ENCODE peak calls at places on chromosomes 16 and 17, in seven cellular contexts. K is H9; V is IMR-90; U is CD8-positive, alpha-beta T cell; Y is thoracic aorta; X is HCT116; A is left ventricle myocardium inferior. Q is an unnamed sample.

GRCh38 chr16:31484491-31485171 is 1.7 kb downstream of the SLC5A2 start:
- DNase-seq in K (peak), V (no peak), U (no peak), Y (no peak), X (no peak), A (no peak), Q (peak)

GRCh38 chr17:7241783-7242716 is at the start of gene GABARAP:
- DNase-seq in K (peak), V (peak), U (peak), Y (peak), X (peak), A (peak), Q (peak)

GRCh38 chr17:50201226-50201854 is at the start of gene COL1A1:
- DNase-seq in K (peak), V (peak), U (no peak), Y (peak), X (no peak), A (peak), Q (no peak)

GRCh38 chr16:21613361-21613760 is 14.0 kb downstream of the METTL9 start:
- DNase-seq in K (no peak), V (no peak), U (no peak), Y (no peak), X (no peak), A (no peak), Q (no peak)

GRCh38 chr17:19904412-19904811 is 36.7 kb upstream of the ULK2 start:
- DNase-seq in K (no peak), V (peak), U (no peak), Y (no peak), X (no peak), A (no peak), Q (no peak)

GRCh38 chr17:75059369-75060345 is 12.6 kb downstream of the KCTD2 start:
- DNase-seq in K (no peak), V (peak), U (no peak), Y (no peak), X (no peak), A (peak), Q (no peak)

GRCh38 chr17:48553190-48553547 is 8.3 kb upstream of the HOXB2 start:
- DNase-seq in K (no peak), V (no peak), U (no peak), Y (no peak), X (no peak), A (no peak), Q (no peak)

GRCh38 chr17:83076930-83077329 is 2.5 kb upstream of the METRNL start:
- DNase-seq in K (no peak), V (no peak), U (no peak), Y (no peak), X (no peak), A (no peak), Q (no peak)

GRCh38 chr17:3949418-3949817 is 14.8 kb downstream of the ATP2A3 start:
- DNase-seq in K (no peak), V (no peak), U (no peak), Y (no peak), X (no peak), A (no peak), Q (no peak)

GRCh38 chr16:84482001-84482891 is 22.2 kb downstream of the MEAK7 start:
- DNase-seq in K (no peak), V (no peak), U (no peak), Y (no peak), X (no peak), A (no peak), Q (no peak)

GRCh38 chr16:28295213-28295612 is 2.9 kb downstream of the SBK1 start:
- DNase-seq in K (no peak), V (no peak), U (no peak), Y (no peak), X (no peak), A (no peak), Q (no peak)

GRCh38 chr17:74736423-74737298 is at the start of gene RAB37:
- DNase-seq in K (peak), V (no peak), U (no peak), Y (no peak), X (peak), A (peak), Q (peak)

GRCh38 chr16:70556063-70556462 is 32.4 kb downstream of the SF3B3 start:
- DNase-seq in K (no peak), V (no peak), U (no peak), Y (no peak), X (no peak), A (no peak), Q (no peak)

GRCh38 chr16:21702259-21702658 is 38.5 kb downstream of the OTOA start:
- DNase-seq in K (no peak), V (no peak), U (no peak), Y (no peak), X (no peak), A (no peak), Q (no peak)

GRCh38 chr17:49741009-49741691 is 22.8 kb downstream of the FAM117A start:
- DNase-seq in K (no peak), V (peak), U (no peak), Y (no peak), X (no peak), A (no peak), Q (no peak)

GRCh38 chr16:31477220-31478216 is 5.4 kb upstream of the SLC5A2 start:
- DNase-seq in K (peak), V (no peak), U (no peak), Y (no peak), X (no peak), A (no peak), Q (peak)

GRCh38 chr17:48074322-48075054 is 26.3 kb downstream of the NFE2L1 start:
- DNase-seq in K (peak), V (peak), U (peak), Y (peak), X (peak), A (peak), Q (peak)

GRCh38 chr16:22641030-22641671 is 130.5 kb downstream of the NPIPB5 start:
- DNase-seq in K (peak), V (peak), U (no peak), Y (no peak), X (peak), A (no peak), Q (peak)

GRCh38 chr16:67930678-67931211 is 917 bp downstream of the CTRL start:
- DNase-seq in K (no peak), V (no peak), U (no peak), Y (no peak), X (no peak), A (no peak), Q (no peak)

GRCh38 chr17:49969134-49969759 is at the start of gene DLX4:
- DNase-seq in K (peak), V (no peak), U (peak), Y (no peak), X (no peak), A (no peak), Q (no peak)

GRCh38 chr16:67163164-67163902 is 1.2 kb upstream of the HSF4 start:
- DNase-seq in K (no peak), V (peak), U (no peak), Y (no peak), X (no peak), A (peak), Q (no peak)

GRCh38 chr17:48011405-48012150 is 26.0 kb downstream of the COPZ2 start:
- DNase-seq in K (peak), V (peak), U (no peak), Y (no peak), X (peak), A (no peak), Q (peak)

DNA sequence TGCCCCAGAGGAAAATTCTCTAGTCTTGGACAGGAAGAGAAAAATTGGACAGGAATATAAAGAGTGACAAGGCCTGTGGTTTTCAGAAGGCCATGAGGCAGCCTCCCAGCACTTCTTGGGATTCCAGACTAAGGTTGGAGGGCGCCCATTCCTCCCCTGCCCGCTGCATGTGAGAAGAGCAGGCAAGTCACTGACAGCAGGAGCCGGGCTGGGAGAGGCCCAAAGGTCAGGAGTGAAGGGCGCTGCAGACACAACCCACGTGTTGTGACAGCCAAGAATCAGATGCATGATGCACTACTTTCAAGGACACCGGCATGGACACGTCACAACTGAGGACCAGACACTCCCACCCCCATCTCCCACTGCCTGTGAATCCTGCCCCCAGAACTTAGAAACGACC is 256.7 kb downstream of the CBLN1 start:
- DNase-seq in K (no peak), V (no peak), U (no peak), Y (no peak), X (no peak), A (no peak), Q (no peak)
- TF ChIP-seq CTCF in K (no peak), V (no peak), U (no peak), Y (no peak), X (no peak), A (no peak), Q (no peak)

DNA sequence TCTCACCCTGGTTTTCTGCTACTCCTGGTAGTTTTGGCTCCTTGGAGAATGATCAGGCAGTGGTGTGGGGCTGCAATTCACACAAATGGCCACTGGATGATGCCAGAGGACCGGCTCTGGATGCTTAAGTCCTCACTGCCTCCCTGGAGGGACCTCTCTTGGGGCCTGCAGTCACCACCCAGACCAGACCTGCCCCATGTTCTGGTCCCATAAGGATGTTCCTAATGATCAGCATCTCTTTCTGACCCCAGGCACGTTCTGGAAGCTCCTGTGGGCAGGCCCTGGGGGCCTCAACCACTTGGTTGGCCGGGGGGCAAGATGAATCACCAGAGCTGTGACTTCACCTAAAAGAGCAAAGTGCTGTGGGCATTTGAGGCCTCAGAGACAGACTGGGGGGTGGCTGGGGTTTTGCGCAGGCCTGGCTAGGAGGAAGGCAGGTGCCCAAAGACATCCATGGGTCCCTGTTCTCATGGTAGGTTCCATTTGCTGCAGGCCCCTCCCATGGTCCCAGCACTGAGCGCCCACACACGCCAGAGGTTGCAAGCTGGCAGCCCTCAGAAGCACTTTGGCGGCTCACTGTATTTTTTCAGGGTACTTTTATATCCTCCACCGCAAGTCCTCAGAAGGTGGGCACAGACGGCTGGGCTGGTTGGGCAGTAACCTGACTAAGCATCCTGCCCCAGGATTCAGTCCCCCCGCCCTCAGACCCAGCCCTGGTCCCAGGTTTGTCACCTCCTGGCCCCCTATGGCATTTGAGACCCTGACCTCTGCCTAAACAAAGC is 53.2 kb downstream of the NT5M start:
- DNase-seq in K (peak), V (peak), U (peak), Y (peak), X (peak), A (peak), Q (peak)
- TF ChIP-seq CTCF in K (peak), V (peak), U (peak), Y (peak), X (peak), A (peak), Q (peak)

DNA sequence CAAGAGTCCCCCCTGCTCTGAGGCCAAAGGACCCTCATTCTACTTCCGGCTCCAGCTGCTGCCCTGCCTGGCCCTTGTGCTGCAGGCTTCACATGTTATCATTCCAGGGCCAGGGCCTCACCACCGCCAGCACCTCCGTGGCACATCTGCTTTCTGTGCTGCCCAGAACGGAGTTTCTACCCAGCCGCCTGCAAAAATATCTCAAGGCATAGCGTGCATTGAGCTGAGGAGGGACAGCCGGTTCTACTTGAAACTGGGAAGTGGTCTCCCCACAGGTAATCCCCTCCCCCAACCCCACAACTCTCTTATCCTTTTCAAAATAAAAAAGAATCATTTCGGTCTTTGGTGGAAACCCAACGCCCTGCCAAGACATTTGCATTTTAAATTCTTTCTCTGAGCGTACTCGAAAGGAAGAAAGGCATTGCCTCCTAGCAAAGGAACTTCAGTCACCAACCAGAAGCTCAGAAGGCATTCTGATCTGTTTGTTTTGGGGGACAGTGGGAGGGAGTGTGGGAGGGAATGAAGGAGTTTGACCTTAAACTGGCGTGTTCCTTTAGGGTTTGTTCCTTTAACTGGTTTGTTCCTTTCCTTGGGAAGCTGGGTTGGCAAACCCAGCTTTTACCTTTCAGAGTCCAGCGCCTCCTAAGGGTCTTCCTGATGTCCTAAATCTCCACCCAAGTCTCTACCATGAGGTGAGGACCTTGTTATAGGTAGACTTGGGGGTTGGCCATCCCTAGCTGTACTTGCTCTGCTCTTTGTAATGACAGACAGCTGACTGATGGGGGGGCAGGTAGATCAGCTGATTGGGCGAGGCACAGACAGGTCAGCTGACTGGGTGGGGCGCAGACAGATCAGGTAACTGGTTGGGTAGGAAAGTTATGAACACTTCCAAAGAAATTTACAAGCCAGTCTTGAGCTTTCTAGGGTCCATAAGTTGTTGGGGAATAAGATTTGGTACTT is 33.4 kb upstream of the PIK3R6 start:
- DNase-seq in K (peak), V (no peak), U (no peak), Y (no peak), X (no peak), A (no peak), Q (no peak)
- TF ChIP-seq CTCF in K (peak), V (no peak), U (no peak), Y (no peak), X (no peak), A (no peak), Q (no peak)

DNA sequence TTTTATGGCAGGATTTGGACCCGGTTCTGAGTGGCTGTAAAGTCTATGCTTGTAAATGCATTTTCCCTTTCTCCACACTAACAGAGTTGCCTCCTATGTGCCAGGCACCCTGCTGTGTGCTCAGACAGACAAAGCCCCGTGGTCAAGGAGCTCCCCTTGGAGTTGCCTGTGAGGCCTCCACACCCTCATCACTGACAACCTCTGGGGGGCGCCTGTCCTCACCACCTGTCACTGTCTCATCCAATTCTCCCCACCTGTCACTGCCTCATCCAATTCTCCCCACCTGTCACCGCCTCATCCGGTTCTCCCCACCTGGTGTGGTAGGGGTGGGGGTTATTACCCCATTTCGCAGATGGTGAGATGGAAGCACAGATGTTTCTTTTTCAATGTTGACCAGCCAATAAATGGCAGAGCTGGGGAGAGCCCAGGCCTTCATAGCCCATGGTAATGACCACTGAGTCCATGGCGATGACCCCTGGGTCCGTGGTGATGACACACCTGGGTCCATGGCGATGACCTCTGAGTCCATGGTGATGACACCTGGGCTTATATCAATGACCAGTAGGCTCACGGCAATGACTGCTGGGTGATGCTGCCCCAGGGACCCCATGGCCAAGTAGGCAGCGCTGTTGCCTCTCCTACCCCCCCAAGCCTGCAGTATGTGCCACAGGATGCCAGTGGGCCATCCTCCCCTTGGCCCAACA is 150.1 kb downstream of the IRF8 start:
- DNase-seq in K (no peak), V (no peak), U (no peak), Y (no peak), X (no peak), A (no peak), Q (no peak)
- TF ChIP-seq CTCF in K (peak), V (no peak), U (no peak), Y (no peak), X (peak), A (no peak), Q (no peak)

DNA sequence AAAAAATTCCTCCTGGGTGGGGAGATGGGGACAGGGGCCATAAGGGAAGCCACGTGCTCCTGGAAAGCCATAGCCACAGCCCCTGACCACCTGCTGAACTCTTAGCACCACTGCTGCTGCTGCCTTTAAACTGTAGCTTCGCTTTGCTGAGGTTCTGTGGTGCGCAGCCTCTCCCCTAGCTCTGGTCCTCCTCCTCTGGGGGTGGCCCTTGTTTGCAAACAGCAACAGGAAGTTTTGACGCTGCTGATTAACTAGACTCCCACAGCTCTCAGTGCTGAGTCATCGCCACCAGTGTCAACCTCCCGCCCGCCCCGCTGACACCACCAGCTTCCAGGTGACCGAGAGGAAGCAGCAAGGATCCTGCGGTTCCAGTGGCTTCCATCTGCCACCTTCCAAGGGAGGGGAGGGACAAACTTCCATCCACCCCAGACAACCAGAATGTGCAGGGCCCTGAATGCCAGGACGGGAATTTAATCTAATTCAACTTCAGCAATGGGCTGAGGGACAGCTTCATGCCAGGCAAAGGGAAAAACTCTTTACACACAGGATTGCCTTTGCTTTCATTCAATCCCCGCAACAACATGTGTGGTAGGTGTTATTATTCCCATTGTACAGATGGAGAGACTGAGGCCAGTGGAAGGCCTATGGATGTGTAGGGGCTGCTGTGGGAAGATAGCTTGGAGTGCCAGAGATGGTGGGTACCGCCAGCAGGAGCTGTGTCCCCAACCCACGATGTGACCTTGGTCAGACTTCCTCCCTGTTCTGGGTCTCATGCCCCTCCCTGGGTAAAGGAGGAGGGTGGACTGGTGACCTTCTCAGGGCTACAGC is 8.1 kb upstream of the KIFC3 start:
- DNase-seq in K (peak), V (peak), U (peak), Y (peak), X (peak), A (peak), Q (peak)
- TF ChIP-seq CTCF in K (no peak), V (no peak), U (no peak), Y (no peak), X (no peak), A (no peak), Q (no peak)

DNA sequence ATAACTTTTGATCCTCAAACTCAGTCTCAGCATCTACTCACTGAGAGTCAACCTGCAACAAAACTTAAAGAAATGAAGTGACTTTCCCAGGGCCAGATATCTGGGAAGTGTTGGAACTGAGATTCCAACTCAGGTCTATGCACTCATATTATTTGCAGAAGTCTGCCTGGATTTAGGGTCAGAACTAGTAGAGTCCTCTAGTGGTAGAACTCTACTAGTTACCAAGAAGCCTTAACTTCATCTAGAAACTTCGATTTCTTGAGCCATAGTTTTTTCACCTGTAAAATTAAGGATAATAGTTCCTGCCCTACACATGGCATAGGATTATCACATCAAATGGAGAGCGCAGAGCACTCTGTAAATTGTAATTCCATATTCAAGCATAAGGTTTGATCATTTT is 23.4 kb upstream of the KRT24 start:
- DNase-seq in K (no peak), V (peak), U (no peak), Y (no peak), X (peak), A (no peak), Q (peak)
- TF ChIP-seq CTCF in K (peak), V (peak), U (peak), Y (no peak), X (peak), A (peak), Q (no peak)

GRCh38 chr17:81322271-81323082 is 27.4 kb upstream of the SLC38A10 start:
- DNase-seq in K (no peak), V (no peak), U (no peak), Y (no peak), X (peak), A (no peak), Q (no peak)
- TF ChIP-seq CTCF in K (peak), V (peak), U (no peak), Y (no peak), X (no peak), A (peak), Q (no peak)

Q was measured in Calu3.